ENCODE peak calls at places on chromosomes 2 and 18, in four cellular contexts. One of them, this sample, is unnamed.
A peak's percentile ranks its signal among the peaks of the same experiment; 100 is the strongest.

GRCh38 chr18:52156166-52156565 is 183.8 kb upstream of the DCC start:
- DNase-seq in IMR-90: no peak
- DNase-seq in adrenal gland: no peak
- DNase-seq in body of pancreas: no peak
- DNase-seq in this sample: no peak

GRCh38 chr2:52220393-52220792 is 1188.5 kb upstream of the NRXN1 start:
- DNase-seq in adrenal gland: no peak
- DNase-seq in IMR-90: no peak
- DNase-seq in body of pancreas: peak; percentile 1
- DNase-seq in this sample: no peak

GRCh38 chr2:241891315-241891987 is 21.9 kb downstream of the RTP5 start:
- DNase-seq in adrenal gland: no peak
- DNase-seq in IMR-90: no peak
- DNase-seq in body of pancreas: peak; percentile 79
- DNase-seq in this sample: no peak

GRCh38 chr2:10036095-10036879 is 7.1 kb upstream of the KLF11 start:
- DNase-seq in IMR-90: peak; percentile 63
- DNase-seq in adrenal gland: peak; percentile 92
- DNase-seq in body of pancreas: peak; percentile 92
- DNase-seq in this sample: no peak

GRCh38 chr18:62450546-62451395 is 72.1 kb upstream of the ZCCHC2 start:
- DNase-seq in adrenal gland: peak; percentile 96
- DNase-seq in IMR-90: peak; percentile 63
- DNase-seq in body of pancreas: peak; percentile 92
- DNase-seq in this sample: no peak

GRCh38 chr2:65396348-65397026 is 35.9 kb downstream of the SPRED2 start:
- DNase-seq in adrenal gland: no peak
- DNase-seq in IMR-90: peak; percentile 57
- DNase-seq in body of pancreas: no peak
- DNase-seq in this sample: no peak

GRCh38 chr2:181977661-181978350 is 7.8 kb upstream of the PPP1R1C start:
- DNase-seq in adrenal gland: no peak
- DNase-seq in IMR-90: peak; percentile 76
- DNase-seq in body of pancreas: no peak
- DNase-seq in this sample: no peak

GRCh38 chr2:105765415-105766299 is 20.9 kb downstream of the NCK2 start:
- DNase-seq in adrenal gland: no peak
- DNase-seq in body of pancreas: no peak
- DNase-seq in IMR-90: no peak
- DNase-seq in this sample: no peak

GRCh38 chr2:30147196-30147714 is 448 bp downstream of the YPEL5 start:
- DNase-seq in adrenal gland: no peak
- DNase-seq in body of pancreas: no peak
- DNase-seq in IMR-90: no peak
- DNase-seq in this sample: peak; percentile 50

GRCh38 chr2:156890498-156891148 is 366.9 kb upstream of the GALNT5 start:
- DNase-seq in IMR-90: no peak
- DNase-seq in adrenal gland: no peak
- DNase-seq in body of pancreas: no peak
- DNase-seq in this sample: no peak

GRCh38 chr2:215729985-215730620 is 283.2 kb downstream of the MREG start:
- DNase-seq in body of pancreas: no peak
- DNase-seq in adrenal gland: no peak
- DNase-seq in IMR-90: peak; percentile 57
- DNase-seq in this sample: no peak

GRCh38 chr2:16623046-16623445 is 42.6 kb downstream of the CYRIA start:
- DNase-seq in adrenal gland: no peak
- DNase-seq in IMR-90: peak; percentile 95
- DNase-seq in body of pancreas: no peak
- DNase-seq in this sample: no peak

GRCh38 chr18:905948-906415 is 1.3 kb downstream of the ADCYAP1 start:
- DNase-seq in adrenal gland: no peak
- DNase-seq in body of pancreas: no peak
- DNase-seq in IMR-90: no peak
- DNase-seq in this sample: no peak

GRCh38 chr2:14082640-14083039 is 549.9 kb upstream of the LRATD1 start:
- DNase-seq in IMR-90: no peak
- DNase-seq in body of pancreas: no peak
- DNase-seq in adrenal gland: no peak
- DNase-seq in this sample: no peak

GRCh38 chr2:172859821-172860707 is 124.4 kb downstream of the RAPGEF4 start:
- DNase-seq in body of pancreas: no peak
- DNase-seq in adrenal gland: peak; percentile 61
- DNase-seq in IMR-90: no peak
- DNase-seq in this sample: no peak

GRCh38 chr2:70173520-70173919 is 17.3 kb downstream of the C2orf42 start:
- DNase-seq in body of pancreas: no peak
- DNase-seq in IMR-90: peak; percentile 6
- DNase-seq in adrenal gland: peak; percentile 22
- DNase-seq in this sample: no peak

GRCh38 chr2:139556789-139557188 is 776.6 kb upstream of the NXPH2 start:
- DNase-seq in adrenal gland: no peak
- DNase-seq in IMR-90: no peak
- DNase-seq in body of pancreas: no peak
- DNase-seq in this sample: no peak

GRCh38 chr2:30208453-30208852 is 22.9 kb upstream of the LBH start:
- DNase-seq in adrenal gland: peak; percentile 65
- DNase-seq in IMR-90: peak; percentile 82
- DNase-seq in body of pancreas: peak; percentile 71
- DNase-seq in this sample: peak; percentile 61

GRCh38 chr2:85765081-85765731 is 11.4 kb downstream of the ATOH8 start:
- DNase-seq in body of pancreas: peak; percentile 38
- DNase-seq in adrenal gland: no peak
- DNase-seq in IMR-90: no peak
- DNase-seq in this sample: no peak

GRCh38 chr18:52554180-52554579 is 214.2 kb downstream of the DCC start:
- DNase-seq in body of pancreas: no peak
- DNase-seq in IMR-90: no peak
- DNase-seq in adrenal gland: no peak
- DNase-seq in this sample: no peak

GRCh38 chr2:219419331-219420197 is 1.4 kb downstream of the DES start:
- DNase-seq in adrenal gland: no peak
- DNase-seq in body of pancreas: no peak
- DNase-seq in IMR-90: no peak
- DNase-seq in this sample: no peak

GRCh38 chr2:22455086-22455485 is 929.9 kb upstream of the KLHL29 start:
- DNase-seq in body of pancreas: no peak
- DNase-seq in adrenal gland: no peak
- DNase-seq in IMR-90: no peak
- DNase-seq in this sample: no peak

GRCh38 chr2:30611572-30611971 is 164.5 kb downstream of the LCLAT1 start:
- DNase-seq in adrenal gland: no peak
- DNase-seq in IMR-90: no peak
- DNase-seq in body of pancreas: no peak
- DNase-seq in this sample: no peak

GRCh38 chr2:210561482-210561881 is 5.1 kb downstream of the CPS1 start:
- DNase-seq in body of pancreas: no peak
- DNase-seq in adrenal gland: no peak
- DNase-seq in IMR-90: no peak
- DNase-seq in this sample: no peak

GRCh38 chr18:43077510-43078290 is 37.8 kb downstream of the RIT2 start:
- DNase-seq in body of pancreas: no peak
- DNase-seq in IMR-90: no peak
- DNase-seq in adrenal gland: no peak
- DNase-seq in this sample: no peak

GRCh38 chr18:75544496-75544895 is 117.0 kb upstream of the SMIM21 start:
- DNase-seq in IMR-90: peak; percentile 59
- DNase-seq in body of pancreas: no peak
- DNase-seq in adrenal gland: no peak
- DNase-seq in this sample: no peak

GRCh38 chr2:201126308-201127127 is 10.6 kb downstream of the CFLAR start:
- DNase-seq in adrenal gland: no peak
- DNase-seq in IMR-90: peak; percentile 49
- DNase-seq in body of pancreas: no peak
- DNase-seq in this sample: no peak
- H3K4me1 ChIP-seq in adrenal gland: peaks cover 100% of the 10 kb centered on the region
- H3K4me1 ChIP-seq in IMR-90: peaks cover 33% of the 10 kb centered on the region
- H3K4me1 ChIP-seq in body of pancreas: peaks cover 92% of the 10 kb centered on the region
- H3K4me1 ChIP-seq in this sample: peaks cover 13% of the 10 kb centered on the region

GRCh38 chr2:222998459-222998858 is 53.5 kb upstream of the KCNE4 start:
- DNase-seq in body of pancreas: no peak
- DNase-seq in adrenal gland: no peak
- DNase-seq in IMR-90: no peak
- DNase-seq in this sample: no peak

GRCh38 chr2:222989431-222989830 is 62.6 kb upstream of the KCNE4 start:
- DNase-seq in body of pancreas: no peak
- DNase-seq in adrenal gland: no peak
- DNase-seq in IMR-90: no peak
- DNase-seq in this sample: no peak

DNA sequence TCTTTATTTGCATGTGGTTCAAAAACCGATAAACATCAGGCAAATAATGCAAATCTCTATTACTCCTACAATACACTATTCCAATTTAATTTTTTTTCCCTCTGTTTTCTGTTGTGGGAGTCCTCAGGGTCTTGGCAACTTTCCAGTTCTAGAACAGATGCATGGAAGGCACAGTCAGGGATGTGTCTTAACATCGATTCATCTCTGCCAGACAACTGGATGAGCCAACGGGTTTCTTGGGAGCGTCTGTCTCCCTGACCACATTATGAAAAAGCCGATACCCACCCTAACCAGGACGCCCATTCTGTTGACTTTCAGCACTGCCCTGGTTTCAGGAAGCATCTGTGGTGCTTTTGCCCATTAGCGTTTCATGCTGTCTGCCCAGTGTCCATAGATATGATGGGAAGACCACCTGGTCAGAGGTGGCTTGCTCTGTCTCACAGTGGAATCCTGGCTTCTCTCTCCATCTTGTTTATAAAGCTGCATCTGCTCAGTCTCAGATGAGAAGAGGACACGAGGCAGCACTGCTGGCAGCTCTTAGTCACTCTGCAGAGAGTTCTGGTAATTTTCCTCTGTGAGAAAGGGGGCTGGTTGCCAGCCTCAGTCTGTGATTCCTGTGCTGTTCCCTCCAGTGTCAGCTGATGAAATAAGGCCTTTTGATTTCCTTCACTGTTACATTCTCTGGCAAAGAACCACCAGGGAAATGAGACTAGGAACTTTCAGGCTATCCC is 57.9 kb upstream of the KCNE4 start:
- DNase-seq in body of pancreas: peak; percentile 85
- DNase-seq in IMR-90: peak; percentile 98
- DNase-seq in adrenal gland: peak; percentile 82
- DNase-seq in this sample: no peak
- H3K27ac ChIP-seq in body of pancreas: peak overlapping the region; percentile 59
- H3K27ac ChIP-seq in IMR-90: peak overlapping the region; percentile 88
- H3K27ac ChIP-seq in adrenal gland: peak overlapping the region; percentile 87
- H3K27ac ChIP-seq in this sample: peak overlapping the region; percentile 69

GRCh38 chr2:57597940-57598339 is 448.7 kb upstream of the VRK2 start:
- DNase-seq in IMR-90: no peak
- DNase-seq in body of pancreas: no peak
- DNase-seq in adrenal gland: no peak
- DNase-seq in this sample: no peak
- TF ChIP-seq POLR2A in IMR-90: no peak
- TF ChIP-seq POLR2A in body of pancreas: no peak
- TF ChIP-seq POLR2A in adrenal gland: no peak
- TF ChIP-seq POLR2A in this sample: no peak

GRCh38 chr2:72712304-72712703 is 113.5 kb downstream of the EXOC6B start:
- DNase-seq in adrenal gland: no peak
- DNase-seq in IMR-90: no peak
- DNase-seq in body of pancreas: no peak
- DNase-seq in this sample: no peak
- H3K4me1 ChIP-seq in adrenal gland: peaks cover 1% of the 10 kb centered on the region
- H3K4me1 ChIP-seq in IMR-90: no peaks in the 10 kb centered on the region
- H3K4me1 ChIP-seq in body of pancreas: no peaks in the 10 kb centered on the region
- H3K4me1 ChIP-seq in this sample: no peaks in the 10 kb centered on the region